ENCODE peak calls at places on chromosome 11, in four cellular contexts. A, Z, D and Y are unnamed samples.

GRCh38 chr11:66934971-66935779 is 23.0 kb downstream of the PC start:
- DNase-seq in Z (no peak), D (no peak), A (no peak), Y (no peak)

GRCh38 chr11:6320411-6321207 is at the start of gene CAVIN3:
- DNase-seq in D (no peak), Z (peak; percentile 82), A (no peak), Y (peak; percentile 79)

GRCh38 chr11:130206141-130206540 is 46.6 kb downstream of the ST14 start:
- DNase-seq in Z (no peak), A (no peak), D (no peak), Y (no peak)

GRCh38 chr11:70834984-70835560 is 417.3 kb downstream of the SHANK2 start:
- DNase-seq in A (no peak), Z (no peak), D (no peak), Y (no peak)

GRCh38 chr11:65251476-65251875 is 10.3 kb upstream of the POLA2 start:
- DNase-seq in A (no peak), Z (no peak), D (no peak), Y (no peak)

GRCh38 chr11:36326524-36327419 is 30.7 kb downstream of the PRR5L start:
- DNase-seq in A (no peak), Z (peak; percentile 80), D (no peak), Y (no peak)

GRCh38 chr11:44368886-44369285 is 58.9 kb upstream of the ALX4 start:
- DNase-seq in A (no peak), D (no peak), Z (no peak), Y (no peak)

GRCh38 chr11:39817248-39817647 is 1642.2 kb downstream of the LRRC4C start:
- DNase-seq in Z (no peak), A (no peak), D (no peak), Y (no peak)

GRCh38 chr11:73343076-73343833 is 32.9 kb upstream of the RELT start:
- DNase-seq in A (no peak), D (peak; percentile 47), Z (peak; percentile 63), Y (peak; percentile 58)

GRCh38 chr11:121391914-121392313 is 60.2 kb upstream of the SORL1 start:
- DNase-seq in Z (no peak), D (no peak), A (no peak), Y (peak; percentile 7)

GRCh38 chr11:114774599-114775365 is 96.5 kb downstream of the NXPE2 start:
- DNase-seq in Z (peak; percentile 90), A (no peak), D (peak; percentile 73), Y (peak; percentile 81)

GRCh38 chr11:111469200-111469599 is 43.0 kb downstream of the BTG4 start:
- DNase-seq in D (no peak), Z (no peak), A (no peak), Y (no peak)

GRCh38 chr11:13008625-13009475 is at the start of gene RASSF10:
- DNase-seq in Z (peak; percentile 94), D (peak; percentile 83), A (no peak), Y (peak; percentile 90)

GRCh38 chr11:12694182-12694531 is 19.9 kb downstream of the TEAD1 start:
- DNase-seq in D (no peak), Z (peak; percentile 37), A (no peak), Y (peak; percentile 67)

GRCh38 chr11:115541518-115541917 is 37.3 kb upstream of the CADM1 start:
- DNase-seq in A (no peak), D (no peak), Z (no peak), Y (no peak)